ENCODE peak calls at places on chromosomes 2 and 18, in five cellular contexts. I, X, Q, A and D are unnamed samples.

GRCh38 chr2:16226942-16227664 is 286.8 kb downstream of the MYCN start:
- DNase-seq in I (no peak), X (no peak), Q (no peak), A (no peak), D (no peak)

GRCh38 chr2:138931284-138932256 is 151.4 kb upstream of the NXPH2 start:
- DNase-seq in I (no peak), X (no peak), Q (no peak), A (no peak), D (no peak)

GRCh38 chr2:212975333-212975732 is 176.1 kb downstream of the IKZF2 start:
- DNase-seq in I (no peak), X (no peak), Q (no peak), A (no peak), D (no peak)

GRCh38 chr2:179467111-179467510 is 202.5 kb upstream of the SESTD1 start:
- DNase-seq in I (no peak), X (no peak), Q (no peak), A (no peak), D (no peak)

GRCh38 chr2:64538764-64539433 is 14.8 kb downstream of the AFTPH start:
- DNase-seq in I (no peak), X (no peak), Q (no peak), A (peak), D (no peak)

GRCh38 chr2:18998492-18998891 is 359.9 kb downstream of the OSR1 start:
- DNase-seq in I (no peak), X (no peak), Q (no peak), A (no peak), D (no peak)

GRCh38 chr18:26304511-26304910 is 78.3 kb downstream of the TAF4B start:
- DNase-seq in I (no peak), X (no peak), Q (no peak), A (no peak), D (no peak)

GRCh38 chr2:62919041-62919440 is 131.6 kb upstream of the OTX1 start:
- DNase-seq in I (no peak), X (no peak), Q (no peak), A (no peak), D (no peak)

GRCh38 chr2:23122681-23123080 is 262.3 kb upstream of the KLHL29 start:
- DNase-seq in I (no peak), X (no peak), Q (no peak), A (no peak), D (no peak)

GRCh38 chr2:191321861-191322662 is 76.9 kb downstream of the MYO1B start:
- DNase-seq in I (peak), X (peak), Q (no peak), A (no peak), D (peak)

GRCh38 chr2:229419158-229419557 is 148.1 kb upstream of the PID1 start:
- DNase-seq in I (no peak), X (no peak), Q (no peak), A (no peak), D (peak)

GRCh38 chr2:236287656-236288055 is 23.4 kb upstream of the ASB18 start:
- DNase-seq in I (no peak), X (peak), Q (no peak), A (no peak), D (no peak)

GRCh38 chr2:46913471-46914381 is 1.9 kb downstream of the MCFD2 start:
- DNase-seq in I (peak), X (no peak), Q (peak), A (no peak), D (peak)

GRCh38 chr2:127179756-127180155 is 40.3 kb downstream of the CYP27C1 start:
- DNase-seq in I (no peak), X (no peak), Q (no peak), A (no peak), D (no peak)

GRCh38 chr2:189347540-189347939 is 93.7 kb upstream of the WDR75 start:
- DNase-seq in I (peak), X (no peak), Q (peak), A (peak), D (no peak)

GRCh38 chr2:196287977-196288538 is 116.7 kb upstream of the STK17B start:
- DNase-seq in I (no peak), X (no peak), Q (no peak), A (no peak), D (no peak)

GRCh38 chr2:102144128-102144527 is 1.6 kb downstream of the IL1R1 start:
- DNase-seq in I (no peak), X (no peak), Q (no peak), A (no peak), D (no peak)

GRCh38 chr2:199488772-199489400 is 31.1 kb upstream of the SATB2 start:
- DNase-seq in I (peak), X (peak), Q (peak), A (no peak), D (peak)

GRCh38 chr2:2763351-2763997 is 432.4 kb upstream of the MYT1L start:
- DNase-seq in I (no peak), X (no peak), Q (no peak), A (no peak), D (peak)

DNA sequence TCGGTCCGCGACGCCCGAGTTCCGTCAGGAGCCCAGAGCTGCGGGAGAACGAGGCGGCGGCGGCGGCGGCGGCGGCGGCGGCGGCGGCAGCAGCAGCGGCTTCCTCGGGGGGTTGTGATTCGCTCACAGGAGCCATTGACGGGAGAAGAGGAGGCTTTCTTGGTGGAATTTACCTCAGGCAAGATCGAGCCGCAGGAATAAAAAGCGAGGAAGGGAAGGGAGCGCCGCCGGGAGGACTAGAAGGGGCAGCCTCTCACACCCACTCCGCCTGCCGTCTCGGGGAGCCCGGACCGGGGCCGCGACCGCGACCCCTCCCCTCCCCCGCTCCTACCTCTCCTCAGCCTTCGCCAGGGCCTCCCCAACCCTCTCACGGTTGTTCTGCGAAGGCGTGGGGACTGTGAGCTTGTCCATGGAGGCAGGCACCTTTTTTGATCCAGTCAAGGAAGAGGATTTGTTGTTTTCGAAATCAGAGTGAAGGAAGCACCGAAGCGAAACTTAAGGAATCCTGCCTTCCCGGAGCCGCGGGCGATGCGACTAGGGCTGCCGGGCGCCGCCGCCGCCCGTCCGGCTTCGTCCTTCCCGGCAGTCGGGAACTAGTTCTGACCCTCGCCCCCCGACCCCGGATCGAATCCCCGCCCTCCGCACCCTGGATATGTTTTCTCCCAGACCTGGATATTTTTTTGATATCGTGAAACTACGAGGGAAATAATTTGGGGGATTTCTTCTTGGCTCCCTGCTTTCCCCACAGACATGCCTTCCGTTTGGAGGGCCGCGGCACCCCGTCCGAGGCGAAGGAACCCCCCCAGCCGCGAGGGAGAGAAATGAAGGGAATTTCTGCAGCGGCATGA is 557 bp downstream of the BMPR2 start:
- DNase-seq in I (no peak), X (peak), Q (peak), A (no peak), D (peak)
- TF ChIP-seq SIN3A in I (no peak), X (peak), Q (no peak), A (no peak), D (no peak)

DNA sequence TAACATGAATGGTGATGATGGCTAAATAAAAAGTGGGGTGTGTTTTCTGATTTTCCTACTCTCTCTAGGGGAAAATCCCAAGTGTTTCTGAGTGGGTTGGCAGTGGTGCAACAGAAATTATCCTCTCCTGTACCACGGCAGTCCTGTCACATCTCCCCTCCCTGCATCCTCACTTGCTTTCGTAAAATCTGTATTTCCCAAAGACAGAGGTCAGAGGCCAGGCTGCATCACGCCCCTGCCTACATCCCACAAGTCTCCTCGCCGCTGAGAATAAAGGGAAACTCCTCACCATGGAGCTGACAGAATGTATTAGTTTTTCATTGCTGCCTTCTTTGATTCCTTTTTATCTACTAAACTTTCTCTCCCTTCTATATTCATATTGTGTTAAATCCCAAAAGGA is 13.1 kb downstream of the FBLN7 start:
- DNase-seq in I (no peak), X (no peak), Q (no peak), A (no peak), D (no peak)
- TF ChIP-seq SIN3A in I (no peak), X (no peak), Q (no peak), A (no peak), D (no peak)

GRCh38 chr2:234952270-234953115 is 676 bp downstream of the SH3BP4 start:
- DNase-seq in I (no peak), X (peak), Q (no peak), A (no peak), D (peak)

GRCh38 chr2:234950730-234951385 is 959 bp upstream of the SH3BP4 start:
- DNase-seq in I (no peak), X (no peak), Q (no peak), A (no peak), D (no peak)

GRCh38 chr2:234950435-234950729 is 1.4 kb upstream of the SH3BP4 start:
- DNase-seq in I (no peak), X (no peak), Q (no peak), A (no peak), D (no peak)

GRCh38 chr2:234949762-234950434 is 1.9 kb upstream of the SH3BP4 start:
- DNase-seq in I (no peak), X (no peak), Q (no peak), A (no peak), D (no peak)

DNA sequence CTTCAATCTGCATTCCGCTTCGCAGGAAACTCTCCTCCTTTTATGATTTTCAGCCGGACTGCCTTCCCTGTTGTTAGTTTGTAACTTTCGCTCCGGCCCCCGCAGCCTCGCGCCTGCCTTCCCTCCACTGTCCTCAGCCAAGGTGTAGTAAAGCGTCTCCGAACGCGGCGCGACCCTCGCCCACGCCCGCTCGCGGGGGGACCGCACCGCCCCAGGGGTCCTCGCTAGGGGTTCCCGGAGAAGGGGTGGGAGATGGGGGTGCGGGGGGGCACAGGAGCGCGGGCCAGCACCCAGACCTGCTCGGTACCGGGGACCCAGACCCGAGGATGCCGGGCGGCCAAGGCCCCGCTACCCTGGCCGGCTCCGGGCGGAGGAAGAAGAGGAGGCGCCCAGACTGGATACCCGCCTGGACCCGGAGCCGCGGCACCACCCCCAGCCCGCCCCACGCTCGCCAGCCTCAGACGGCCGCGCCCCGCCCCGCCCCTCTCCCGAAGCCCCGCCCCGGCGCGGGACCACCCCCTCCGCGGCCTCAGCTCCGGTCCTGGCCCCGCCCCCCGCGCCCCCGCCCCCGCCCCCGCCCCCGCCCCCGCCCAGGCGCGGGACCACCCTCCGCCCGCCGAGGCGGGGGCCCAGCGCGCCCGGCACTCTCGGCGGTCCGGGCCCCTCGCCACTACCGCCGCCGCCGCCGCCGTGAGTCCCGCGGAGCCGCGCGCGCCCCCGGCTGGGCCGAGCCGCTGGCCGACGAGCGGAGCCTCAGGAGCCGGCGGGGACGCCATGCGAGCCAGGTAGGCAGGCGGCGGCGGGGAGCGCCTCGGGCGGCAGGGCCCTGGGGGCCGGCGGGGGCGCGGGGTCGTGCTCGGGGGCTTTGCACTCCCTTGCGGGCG is at the start of gene SH3BP4:
- DNase-seq in I (no peak), X (peak), Q (peak), A (no peak), D (peak)
- TF ChIP-seq SIN3A in I (no peak), X (no peak), Q (no peak), A (no peak), D (no peak)

DNA sequence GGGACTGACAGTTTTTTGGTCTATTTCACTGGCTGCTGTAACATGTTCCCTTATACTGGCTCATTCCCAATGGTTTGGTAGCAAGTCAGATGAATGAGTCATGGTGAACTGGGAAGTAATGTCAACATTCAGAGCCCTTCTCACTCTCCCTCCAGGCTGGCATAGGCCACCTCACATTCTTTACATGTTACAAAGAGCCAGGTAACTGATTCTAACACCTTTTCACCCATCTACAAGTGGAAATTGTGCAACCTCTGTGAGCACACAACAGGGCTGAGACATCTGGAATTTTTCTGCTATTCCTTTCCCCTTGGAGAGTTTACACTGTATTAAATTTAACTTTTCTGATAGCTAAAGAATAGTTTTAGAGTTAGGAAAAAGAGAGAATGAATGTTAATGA is 111.3 kb upstream of the TLK1 start:
- DNase-seq in I (peak), X (no peak), Q (no peak), A (no peak), D (no peak)
- TF ChIP-seq SIN3A in I (peak), X (no peak), Q (no peak), A (no peak), D (peak)

GRCh38 chr2:200728630-200729029 is 83.1 kb upstream of the BZW1 start:
- DNase-seq in I (no peak), X (no peak), Q (no peak), A (no peak), D (no peak)
- TF ChIP-seq SIN3A in I (no peak), X (no peak), Q (no peak), A (no peak), D (no peak)

DNA sequence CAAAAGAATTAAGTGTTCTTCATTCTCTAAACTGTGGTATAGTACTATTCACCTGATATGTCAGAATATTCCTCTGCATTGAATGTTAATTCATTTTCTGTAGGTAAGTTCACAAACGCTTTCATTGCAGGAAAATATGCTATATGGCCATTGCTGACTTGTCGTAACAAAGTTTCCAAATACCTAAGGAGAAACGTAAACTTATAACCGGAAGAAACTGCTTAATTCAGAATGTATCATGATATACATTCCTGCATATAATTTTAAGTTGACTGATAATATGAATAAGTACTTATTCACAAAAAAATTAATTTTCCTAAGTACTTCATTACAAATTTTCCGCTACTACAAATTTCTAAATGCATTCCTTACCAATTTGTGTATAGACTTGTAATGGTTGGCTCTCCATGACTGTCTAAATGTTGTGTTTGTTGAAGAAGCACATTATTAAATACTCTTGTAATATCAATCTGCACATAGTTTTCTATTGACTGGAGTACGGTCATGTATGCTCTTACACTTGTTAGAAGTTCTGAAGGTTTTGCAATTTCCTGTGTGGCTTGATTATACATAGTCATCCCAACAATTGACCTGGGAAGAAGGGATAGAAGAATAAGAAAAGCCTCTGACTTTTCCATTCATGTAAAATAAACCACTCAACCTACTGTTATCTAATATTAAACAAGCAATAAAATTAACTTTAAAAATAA is 85.4 kb downstream of the NCKAP1 start:
- DNase-seq in I (no peak), X (no peak), Q (no peak), A (no peak), D (no peak)
- TF ChIP-seq SIN3A in I (no peak), X (no peak), Q (no peak), A (no peak), D (no peak)

DNA sequence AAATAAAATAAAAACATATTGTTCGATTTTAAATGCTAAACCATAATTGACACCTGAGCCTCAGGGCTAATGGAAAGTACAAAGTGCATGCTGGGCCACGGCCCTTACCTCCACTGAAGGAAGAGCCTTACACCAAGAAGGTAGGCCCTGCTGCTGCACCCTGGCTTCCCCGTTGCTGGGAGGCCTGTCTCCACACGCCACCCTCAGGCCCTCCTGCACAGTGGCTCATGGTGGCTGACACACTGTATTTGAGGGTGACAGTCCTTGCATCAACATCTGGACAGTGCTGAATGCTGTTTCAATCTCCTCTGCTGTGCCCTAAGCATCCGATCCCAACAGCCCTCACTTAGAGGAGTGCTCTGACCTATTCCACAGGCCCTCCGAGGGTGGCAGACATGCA is 39.3 kb upstream of the EDAR start:
- DNase-seq in I (no peak), X (no peak), Q (no peak), A (no peak), D (no peak)
- TF ChIP-seq SIN3A in I (no peak), X (no peak), Q (no peak), A (no peak), D (no peak)

GRCh38 chr2:31526946-31527345 is 53.8 kb downstream of the SRD5A2 start:
- DNase-seq in I (no peak), X (no peak), Q (no peak), A (no peak), D (no peak)
- TF ChIP-seq SIN3A in I (no peak), X (no peak), Q (no peak), A (no peak), D (no peak)

GRCh38 chr18:73688851-73689659 is 458.6 kb downstream of the FBXO15 start:
- DNase-seq in I (no peak), X (no peak), Q (no peak), A (peak), D (no peak)

GRCh38 chr18:73691118-73691517 is 456.5 kb downstream of the FBXO15 start:
- DNase-seq in I (no peak), X (no peak), Q (no peak), A (no peak), D (no peak)

GRCh38 chr18:73693091-73693490 is 454.5 kb downstream of the FBXO15 start:
- DNase-seq in I (no peak), X (no peak), Q (no peak), A (no peak), D (no peak)

GRCh38 chr18:73690222-73690621 is 457.4 kb downstream of the FBXO15 start:
- DNase-seq in I (no peak), X (no peak), Q (no peak), A (no peak), D (no peak)

DNA sequence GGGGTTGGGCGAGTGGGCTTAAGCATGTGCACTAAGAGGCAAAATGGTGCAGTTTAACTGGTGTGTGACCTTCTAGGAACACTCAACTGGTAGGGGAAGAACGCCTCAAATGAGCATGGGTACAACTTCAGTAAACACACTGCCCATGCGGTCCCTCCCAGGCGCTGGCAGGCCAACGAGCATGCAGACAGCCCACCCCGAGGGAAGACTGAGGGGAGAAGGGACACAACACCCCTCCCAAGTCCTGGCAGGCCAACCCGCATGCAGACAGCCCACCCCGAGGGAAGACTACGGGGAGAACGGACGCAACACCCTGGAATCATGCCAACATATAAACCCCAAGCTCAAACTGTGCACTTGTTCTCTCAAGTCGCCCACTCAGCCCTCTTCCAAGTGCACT is 456.0 kb downstream of the FBXO15 start:
- DNase-seq in I (no peak), X (no peak), Q (no peak), A (no peak), D (no peak)
- TF ChIP-seq SIN3A in I (no peak), X (no peak), Q (no peak), A (no peak), D (no peak)

GRCh38 chr18:21112140-21112473 is 494 bp upstream of the ROCK1 start:
- DNase-seq in I (no peak), X (no peak), Q (no peak), A (no peak), D (no peak)
- TF ChIP-seq SIN3A in I (no peak), X (no peak), Q (no peak), A (no peak), D (no peak)